ENCODE peak calls at places on chromosome 20, in six cellular contexts. M is OCI-LY7, S is NCI-H1092, H is NCI-H2029 treated with DMSO at 0.1 percent for 48 hours, L is NCI-H146, D is PC-3. Q is an unnamed sample.

GRCh38 chr20:42686057-42686456 is 503.6 kb downstream of the PTPRT start:
- DNase-seq in L (no peak), M (no peak), S (no peak), D (no peak), H (peak; percentile 60), Q (no peak)

GRCh38 chr20:63150911-63151531 is 64.9 kb downstream of the YTHDF1 start:
- DNase-seq in D (no peak), M (no peak), H (no peak), L (no peak), S (no peak), Q (no peak)

GRCh38 chr20:25289886-25290597 is 42.2 kb downstream of the PYGB start:
- DNase-seq in L (no peak), H (no peak), M (no peak), D (no peak), S (no peak), Q (no peak)

GRCh38 chr20:2217857-2218529 is 77.8 kb upstream of the TGM3 start:
- DNase-seq in D (no peak), M (no peak), L (no peak), S (no peak), H (no peak), Q (peak; percentile 23)

GRCh38 chr20:42260216-42260615 is 642.0 kb upstream of the CHD6 start:
- DNase-seq in L (no peak), M (no peak), H (no peak), D (no peak), S (no peak), Q (no peak)

GRCh38 chr20:21583486-21584168 is 69.8 kb upstream of the NKX2-2 start:
- DNase-seq in L (peak; percentile 80), M (no peak), S (peak; percentile 96), H (peak; percentile 99), D (no peak), Q (no peak)

GRCh38 chr20:11454966-11455799 is 462.5 kb upstream of the BTBD3 start:
- DNase-seq in S (no peak), L (no peak), M (no peak), H (no peak), D (peak; percentile 97), Q (no peak)

GRCh38 chr20:59253779-59254319 is 46.6 kb upstream of the EDN3 start:
- DNase-seq in S (no peak), D (peak; percentile 14), H (no peak), M (no peak), L (no peak), Q (no peak)